ENCODE peak calls at places on chromosomes 1 and 21, in four cellular contexts. H, C, Z and G are unnamed samples.

GRCh38 chr1:76079475-76080227 is 5.1 kb downstream of the ST6GALNAC3 start:
- DNase-seq in C (no peak), H (no peak), Z (no peak), G (no peak)

GRCh38 chr1:16158025-16158424 is 2.2 kb upstream of the EPHA2 start:
- DNase-seq in Z (no peak), C (no peak), H (no peak), G (no peak)

GRCh38 chr1:115867216-115867615 is 26.3 kb upstream of the NHLH2 start:
- DNase-seq in Z (no peak), C (no peak), H (no peak), G (no peak)

GRCh38 chr1:210022044-210022443 is 84.0 kb downstream of the SYT14 start:
- DNase-seq in Z (no peak), H (no peak), C (no peak), G (no peak)

GRCh38 chr1:28592314-28593071 is 428 bp downstream of the RAB42 start:
- DNase-seq in C (no peak), H (no peak), Z (peak; percentile 69), G (peak; percentile 40)

GRCh38 chr1:206021796-206022365 is 1.8 kb downstream of the CTSE start:
- DNase-seq in H (no peak), Z (no peak), C (no peak), G (no peak)

GRCh38 chr1:152870831-152871730 is 7.0 kb upstream of the SMCP start:
- DNase-seq in Z (peak; percentile 27), C (peak; percentile 20), H (no peak), G (peak; percentile 38)

GRCh38 chr1:109239580-109240068 is 9.7 kb upstream of the CELSR2 start:
- DNase-seq in H (no peak), Z (peak; percentile 72), C (peak; percentile 66), G (peak; percentile 76)

GRCh38 chr1:115158181-115158580 is 68.9 kb upstream of the TSPAN2 start:
- DNase-seq in C (no peak), H (no peak), Z (no peak), G (no peak)

GRCh38 chr1:45009956-45010854 is 919 bp downstream of the HECTD3 start:
- DNase-seq in C (no peak), H (no peak), Z (peak; percentile 48), G (no peak)

GRCh38 chr1:14976260-14976659 is 177.3 kb upstream of the TMEM51 start:
- DNase-seq in H (no peak), C (no peak), Z (no peak), G (no peak)

GRCh38 chr1:14975119-14975518 is 178.4 kb upstream of the TMEM51 start:
- DNase-seq in C (no peak), Z (no peak), H (no peak), G (no peak)

GRCh38 chr1:14980801-14981200 is 172.7 kb upstream of the TMEM51 start:
- DNase-seq in H (no peak), Z (no peak), C (no peak), G (no peak)

GRCh38 chr1:14974361-14974760 is 179.2 kb upstream of the TMEM51 start:
- DNase-seq in C (no peak), Z (no peak), H (no peak), G (no peak)

DNA sequence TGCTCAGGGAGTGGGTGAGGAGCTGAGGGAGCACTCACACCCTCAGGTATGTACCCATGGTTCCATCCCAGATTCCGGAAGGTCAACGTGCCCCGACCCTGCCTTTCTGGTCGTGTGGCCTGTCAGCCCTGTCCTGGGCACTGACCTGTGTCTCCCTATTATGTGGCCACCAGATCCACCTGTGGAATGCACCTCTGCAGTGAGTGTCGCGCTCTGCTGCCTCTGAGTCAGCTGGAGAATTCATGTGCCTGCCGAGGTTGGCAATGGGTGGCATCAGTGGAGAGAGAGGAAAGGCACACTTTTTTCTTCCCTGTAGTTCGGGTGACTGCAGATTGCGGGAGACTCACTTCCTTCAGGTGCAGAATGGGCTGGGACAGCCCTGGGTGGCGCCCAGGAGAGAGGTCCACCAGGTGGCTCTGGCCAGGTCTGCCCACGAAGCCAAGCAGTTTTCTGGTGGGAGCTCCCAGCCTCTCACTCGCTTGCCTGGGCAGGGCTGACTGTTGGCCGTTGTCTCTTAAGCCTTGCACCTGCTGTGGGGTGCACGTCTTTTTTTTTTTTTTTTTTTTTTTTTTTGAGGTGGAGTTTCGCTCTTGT is 176.1 kb upstream of the TMEM51 start:
- DNase-seq in H (no peak), Z (no peak), C (no peak), G (no peak)
- TF ChIP-seq ESRRA in H (no peak), Z (no peak), C (no peak), G (no peak)

GRCh38 chr1:30160999-30161689 is 562.2 kb downstream of the MATN1 start:
- DNase-seq in H (no peak), C (no peak), Z (no peak), G (no peak)
- TF ChIP-seq TCF7 in H (no peak), C (no peak), Z (no peak), G (no peak)

GRCh38 chr21:44793269-44794030 is 8.2 kb downstream of the UBE2G2 start:
- DNase-seq in H (no peak), Z (peak; percentile 78), C (peak; percentile 57), G (peak; percentile 52)
- TF ChIP-seq ESRRA in H (no peak), Z (no peak), C (no peak), G (no peak)

GRCh38 chr1:3905953-3906671 is 6.0 kb upstream of the C1orf174 start:
- DNase-seq in H (no peak), Z (peak; percentile 59), C (no peak), G (no peak)
- TF ChIP-seq TCF7 in H (no peak), Z (no peak), C (no peak), G (no peak)

GRCh38 chr1:20483098-20483832 is 2.7 kb downstream of the CAMK2N1 start:
- DNase-seq in Z (no peak), C (peak; percentile 39), H (no peak), G (no peak)

GRCh38 chr1:20481643-20482498 is 4.1 kb downstream of the CAMK2N1 start:
- DNase-seq in H (no peak), C (peak; percentile 68), Z (no peak), G (no peak)

GRCh38 chr1:20485527-20486456 is at the start of gene CAMK2N1:
- DNase-seq in C (peak; percentile 55), Z (peak; percentile 91), H (no peak), G (peak; percentile 65)

GRCh38 chr1:20484526-20485462 is 1.2 kb downstream of the CAMK2N1 start:
- DNase-seq in H (no peak), Z (no peak), C (no peak), G (no peak)

DNA sequence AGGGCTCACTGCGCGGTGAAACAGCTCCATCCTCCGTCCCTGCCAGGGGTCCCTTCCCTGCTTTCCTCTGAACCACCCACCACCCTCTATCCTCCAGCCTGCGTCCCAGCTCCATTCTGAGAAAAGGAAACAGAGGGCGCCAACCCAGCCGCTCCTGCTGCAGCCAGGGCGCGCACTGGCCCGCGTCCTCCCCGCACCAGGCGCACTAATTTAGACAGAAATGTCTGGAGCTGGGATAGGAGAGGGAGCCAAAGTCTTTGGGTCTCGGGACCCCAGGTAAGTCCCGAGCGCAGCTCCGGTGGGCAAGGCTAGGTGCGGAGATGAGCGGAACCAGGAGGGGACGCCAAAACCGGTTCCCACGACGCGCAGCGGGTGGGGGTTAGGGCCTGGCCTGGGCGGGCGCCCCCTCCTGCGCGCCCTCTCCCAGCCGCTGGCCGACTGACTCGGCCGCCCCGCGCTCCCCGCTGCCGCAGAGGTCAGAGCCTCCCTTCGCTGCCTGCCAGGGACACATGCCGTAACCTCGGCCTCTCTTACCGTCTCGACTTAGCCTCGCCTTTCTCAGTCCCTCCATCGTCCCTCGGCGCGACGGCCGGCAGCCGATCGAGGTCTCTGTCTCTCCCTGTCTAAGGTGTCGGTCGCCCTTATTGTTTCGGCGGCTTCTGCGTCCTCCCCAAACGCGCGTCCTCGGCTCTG is 2.0 kb downstream of the CAMK2N1 start:
- DNase-seq in Z (no peak), C (no peak), H (no peak), G (peak; percentile 58)
- TF ChIP-seq ESRRA in Z (no peak), C (no peak), H (no peak), G (no peak)

GRCh38 chr1:116909511-116910378 is at the start of gene PTGFRN:
- DNase-seq in Z (peak; percentile 78), C (no peak), H (no peak), G (peak; percentile 89)

GRCh38 chr1:116908821-116909510 is 750 bp upstream of the PTGFRN start:
- DNase-seq in Z (no peak), H (no peak), C (no peak), G (peak; percentile 32)

GRCh38 chr1:116906812-116907211 is 2.9 kb upstream of the PTGFRN start:
- DNase-seq in H (no peak), C (no peak), Z (no peak), G (no peak)

GRCh38 chr1:116907351-116907750 is 2.4 kb upstream of the PTGFRN start:
- DNase-seq in Z (no peak), H (no peak), C (no peak), G (no peak)

GRCh38 chr1:116908266-116908665 is 1.4 kb upstream of the PTGFRN start:
- DNase-seq in H (no peak), Z (no peak), C (no peak), G (no peak)
- TF ChIP-seq TCF7 in H (no peak), Z (no peak), C (no peak), G (no peak)